ENCODE peak calls at places on chromosomes 3 and 15, in five cellular contexts. J is stimulated activated CD4-positive, alpha-beta T cell treated with anti-CD3 and anti-CD28 coated beads, Interleukin-2, amount 100 ng/mL, for 24 hours; B is Caki2; I is brain microvascular endothelial cell; W is CD4-positive, alpha-beta T cell. R is an unnamed sample.
A peak's percentile ranks its signal among the peaks of the same experiment; 100 is the strongest.

GRCh38 chr3:86547697-86548096 is 443.3 kb downstream of the VGLL3 start:
- DNase-seq in J (no peak), B (no peak), I (no peak), W (no peak), R (no peak)

GRCh38 chr3:106877632-106878031 is 499.6 kb upstream of the CCDC54 start:
- DNase-seq in J (no peak), B (no peak), I (no peak), W (no peak), R (no peak)

GRCh38 chr3:195877767-195878423 is 30.5 kb downstream of the TNK2 start:
- DNase-seq in J (no peak), B (no peak), I (no peak), W (no peak), R (no peak)

GRCh38 chr15:73081321-73081958 is 29.2 kb downstream of the NEO1 start:
- DNase-seq in J (no peak), B (peak; percentile 46), I (peak; percentile 30), W (peak; percentile 0), R (peak; percentile 58)

GRCh38 chr3:13715961-13716360 is 163.9 kb downstream of the WNT7A start:
- DNase-seq in J (no peak), B (no peak), I (no peak), W (no peak), R (no peak)

GRCh38 chr3:47583320-47584075 is 4.8 kb upstream of the CSPG5 start:
- DNase-seq in J (no peak), B (no peak), I (no peak), W (no peak), R (peak; percentile 13)

GRCh38 chr3:45968706-45969105 is 25.4 kb downstream of the CXCR6 start:
- DNase-seq in J (no peak), B (no peak), I (peak; percentile 61), W (no peak), R (no peak)

GRCh38 chr3:140629351-140630137 is 48.3 kb upstream of the TRIM42 start:
- DNase-seq in J (no peak), B (peak; percentile 83), I (peak; percentile 96), W (no peak), R (no peak)

GRCh38 chr15:78177447-78177873 is 28.3 kb downstream of the IDH3A start:
- DNase-seq in J (peak; percentile 43), B (peak; percentile 20), I (peak; percentile 9), W (no peak), R (peak; percentile 43)

GRCh38 chr3:196756738-196757137 is 17.1 kb downstream of the PAK2 start:
- DNase-seq in J (no peak), B (no peak), I (no peak), W (no peak), R (no peak)